ENCODE peak calls at places on chromosomes 13 and 19, in four cellular contexts. One of them, this sample, is unnamed.

GRCh38 chr13:85541476-85541875 is 257.7 kb downstream of the SLITRK6 start:
- DNase-seq in pons: no peak
- DNase-seq in stimulated activated CD8-positive, alpha-beta memory T cell treated with anti-CD3 and anti-CD28 coated beads, Interleukin-4, amount 100 ng/mL, for 48 hours: no peak
- DNase-seq in activated T-cell treated with anti-CD3 and anti-CD28 coated beads, Interleukin-2, amount 50 U/mL, for 72 hours: no peak
- DNase-seq in this sample: no peak

GRCh38 chr13:30307966-30308290 is 577 bp upstream of the KATNAL1 start:
- DNase-seq in stimulated activated CD8-positive, alpha-beta memory T cell treated with anti-CD3 and anti-CD28 coated beads, Interleukin-4, amount 100 ng/mL, for 48 hours: no peak
- DNase-seq in pons: no peak
- DNase-seq in activated T-cell treated with anti-CD3 and anti-CD28 coated beads, Interleukin-2, amount 50 U/mL, for 72 hours: no peak
- DNase-seq in this sample: no peak

GRCh38 chr19:39308531-39309304 is 11.9 kb downstream of the LRFN1 start:
- DNase-seq in stimulated activated CD8-positive, alpha-beta memory T cell treated with anti-CD3 and anti-CD28 coated beads, Interleukin-4, amount 100 ng/mL, for 48 hours: no peak
- DNase-seq in activated T-cell treated with anti-CD3 and anti-CD28 coated beads, Interleukin-2, amount 50 U/mL, for 72 hours: no peak
- DNase-seq in pons: no peak
- DNase-seq in this sample: no peak

GRCh38 chr13:77544365-77544764 is 8.9 kb downstream of the SCEL start:
- DNase-seq in pons: peak
- DNase-seq in activated T-cell treated with anti-CD3 and anti-CD28 coated beads, Interleukin-2, amount 50 U/mL, for 72 hours: no peak
- DNase-seq in stimulated activated CD8-positive, alpha-beta memory T cell treated with anti-CD3 and anti-CD28 coated beads, Interleukin-4, amount 100 ng/mL, for 48 hours: no peak
- DNase-seq in this sample: no peak

GRCh38 chr19:6108721-6109633 is 1.3 kb downstream of the RFX2 start:
- DNase-seq in activated T-cell treated with anti-CD3 and anti-CD28 coated beads, Interleukin-2, amount 50 U/mL, for 72 hours: peak
- DNase-seq in stimulated activated CD8-positive, alpha-beta memory T cell treated with anti-CD3 and anti-CD28 coated beads, Interleukin-4, amount 100 ng/mL, for 48 hours: peak
- DNase-seq in pons: no peak
- DNase-seq in this sample: peak

GRCh38 chr13:98761979-98762616 is 9.6 kb upstream of the SLC15A1 start:
- DNase-seq in activated T-cell treated with anti-CD3 and anti-CD28 coated beads, Interleukin-2, amount 50 U/mL, for 72 hours: no peak
- DNase-seq in stimulated activated CD8-positive, alpha-beta memory T cell treated with anti-CD3 and anti-CD28 coated beads, Interleukin-4, amount 100 ng/mL, for 48 hours: no peak
- DNase-seq in pons: no peak
- DNase-seq in this sample: no peak

GRCh38 chr13:99693812-99694211 is 192.5 kb downstream of the TM9SF2 start:
- DNase-seq in pons: no peak
- DNase-seq in stimulated activated CD8-positive, alpha-beta memory T cell treated with anti-CD3 and anti-CD28 coated beads, Interleukin-4, amount 100 ng/mL, for 48 hours: no peak
- DNase-seq in activated T-cell treated with anti-CD3 and anti-CD28 coated beads, Interleukin-2, amount 50 U/mL, for 72 hours: no peak
- DNase-seq in this sample: no peak

GRCh38 chr13:100610399-100611347 is 22.1 kb upstream of the GGACT start:
- DNase-seq in stimulated activated CD8-positive, alpha-beta memory T cell treated with anti-CD3 and anti-CD28 coated beads, Interleukin-4, amount 100 ng/mL, for 48 hours: no peak
- DNase-seq in pons: peak
- DNase-seq in activated T-cell treated with anti-CD3 and anti-CD28 coated beads, Interleukin-2, amount 50 U/mL, for 72 hours: no peak
- DNase-seq in this sample: no peak

GRCh38 chr13:43776680-43777079 is 10.1 kb downstream of the ENOX1 start:
- DNase-seq in activated T-cell treated with anti-CD3 and anti-CD28 coated beads, Interleukin-2, amount 50 U/mL, for 72 hours: no peak
- DNase-seq in stimulated activated CD8-positive, alpha-beta memory T cell treated with anti-CD3 and anti-CD28 coated beads, Interleukin-4, amount 100 ng/mL, for 48 hours: no peak
- DNase-seq in pons: no peak
- DNase-seq in this sample: no peak

GRCh38 chr19:6222884-6223283 is 56.9 kb downstream of the MLLT1 start:
- DNase-seq in activated T-cell treated with anti-CD3 and anti-CD28 coated beads, Interleukin-2, amount 50 U/mL, for 72 hours: no peak
- DNase-seq in pons: no peak
- DNase-seq in stimulated activated CD8-positive, alpha-beta memory T cell treated with anti-CD3 and anti-CD28 coated beads, Interleukin-4, amount 100 ng/mL, for 48 hours: no peak
- DNase-seq in this sample: no peak

GRCh38 chr13:41019027-41019487 is at the start of gene ELF1:
- DNase-seq in activated T-cell treated with anti-CD3 and anti-CD28 coated beads, Interleukin-2, amount 50 U/mL, for 72 hours: peak
- DNase-seq in stimulated activated CD8-positive, alpha-beta memory T cell treated with anti-CD3 and anti-CD28 coated beads, Interleukin-4, amount 100 ng/mL, for 48 hours: peak
- DNase-seq in pons: peak
- DNase-seq in this sample: no peak

This sample was measured in omental fat pad.